ENCODE peak calls at places on chromosomes 16 and 17, in eight cellular contexts. Q is CD4-positive, alpha-beta T cell; P is gastrocnemius medialis; L is thoracic aorta; T is bronchial epithelial cell; D is uterus; C is IMR-90; I is K562. G is an unnamed sample.

GRCh38 chr16:64478258-64478906 is 643.5 kb downstream of the CDH11 start:
- DNase-seq in Q (no peak), P (no peak), L (peak; percentile 4), T (peak; percentile 59), D (no peak), C (peak; percentile 54), I (no peak), G (no peak)

GRCh38 chr16:21184834-21185233 is 26.4 kb downstream of the LDAF1 start:
- DNase-seq in Q (no peak), P (no peak), L (no peak), T (peak; percentile 54), D (no peak), C (no peak), I (no peak), G (no peak)

GRCh38 chr16:31132979-31133599 is 2.4 kb downstream of the PRSS8 start:
- DNase-seq in Q (no peak), P (no peak), L (no peak), T (no peak), D (no peak), C (no peak), I (no peak), G (no peak)

GRCh38 chr17:39591958-39592954 is 15.5 kb downstream of the NEUROD2 start:
- DNase-seq in Q (no peak), P (no peak), L (no peak), T (peak; percentile 56), D (no peak), C (peak; percentile 50), I (peak; percentile 75), G (no peak)

GRCh38 chr16:3661922-3662321 is 7.4 kb downstream of the DNASE1 start:
- DNase-seq in Q (no peak), P (no peak), L (no peak), T (no peak), D (no peak), C (no peak), I (no peak), G (no peak)

GRCh38 chr16:79656537-79657115 is 56.1 kb upstream of the MAF start:
- DNase-seq in Q (no peak), P (no peak), L (no peak), T (peak; percentile 72), D (no peak), C (no peak), I (no peak), G (no peak)

GRCh38 chr17:21245703-21246102 is 7.5 kb downstream of the NATD1 start:
- DNase-seq in Q (no peak), P (peak; percentile 81), L (no peak), T (no peak), D (no peak), C (no peak), I (no peak), G (no peak)

GRCh38 chr17:62614142-62614541 is 13.3 kb upstream of the MRC2 start:
- DNase-seq in Q (no peak), P (no peak), L (no peak), T (no peak), D (no peak), C (peak; percentile 92), I (no peak), G (no peak)

GRCh38 chr16:14240216-14240843 is 169.2 kb downstream of the MRTFB start:
- DNase-seq in Q (no peak), P (no peak), L (no peak), T (no peak), D (no peak), C (no peak), I (no peak), G (no peak)

GRCh38 chr17:14871921-14872320 is 393.2 kb downstream of the PMP22 start:
- DNase-seq in Q (no peak), P (no peak), L (no peak), T (peak; percentile 73), D (no peak), C (peak; percentile 69), I (no peak), G (no peak)

GRCh38 chr16:4372578-4373355 is 1.1 kb downstream of the VASN start:
- DNase-seq in Q (no peak), P (no peak), L (no peak), T (no peak), D (peak; percentile 69), C (peak; percentile 79), I (peak; percentile 33), G (no peak)

GRCh38 chr16:54649846-54650245 is 280.8 kb upstream of the IRX5 start:
- DNase-seq in Q (no peak), P (no peak), L (no peak), T (no peak), D (no peak), C (no peak), I (no peak), G (no peak)

GRCh38 chr17:59165933-59166342 is 10.4 kb downstream of the PRR11 start:
- DNase-seq in Q (peak; percentile 15), P (no peak), L (no peak), T (peak; percentile 48), D (no peak), C (peak; percentile 60), I (peak; percentile 60), G (no peak)

GRCh38 chr16:79599837-79600635 is 501 bp downstream of the MAF start:
- DNase-seq in Q (no peak), P (peak; percentile 45), L (no peak), T (no peak), D (peak; percentile 72), C (no peak), I (no peak), G (no peak)

GRCh38 chr17:64491034-64491860 is 5.6 kb downstream of the POLG2 start:
- DNase-seq in Q (peak; percentile 34), P (no peak), L (no peak), T (peak; percentile 49), D (no peak), C (peak; percentile 42), I (peak; percentile 64), G (no peak)

GRCh38 chr17:18857864-18858566 is at the start of gene PRPSAP2:
- DNase-seq in Q (peak; percentile 86), P (peak; percentile 96), L (peak; percentile 85), T (peak; percentile 84), D (peak; percentile 89), C (peak; percentile 88), I (peak; percentile 96), G (peak; percentile 68)
- TF ChIP-seq CTCF in Q (no peak), P (no peak), L (no peak), T (no peak), D (no peak), C (no peak), I (no peak), G (no peak)

DNA sequence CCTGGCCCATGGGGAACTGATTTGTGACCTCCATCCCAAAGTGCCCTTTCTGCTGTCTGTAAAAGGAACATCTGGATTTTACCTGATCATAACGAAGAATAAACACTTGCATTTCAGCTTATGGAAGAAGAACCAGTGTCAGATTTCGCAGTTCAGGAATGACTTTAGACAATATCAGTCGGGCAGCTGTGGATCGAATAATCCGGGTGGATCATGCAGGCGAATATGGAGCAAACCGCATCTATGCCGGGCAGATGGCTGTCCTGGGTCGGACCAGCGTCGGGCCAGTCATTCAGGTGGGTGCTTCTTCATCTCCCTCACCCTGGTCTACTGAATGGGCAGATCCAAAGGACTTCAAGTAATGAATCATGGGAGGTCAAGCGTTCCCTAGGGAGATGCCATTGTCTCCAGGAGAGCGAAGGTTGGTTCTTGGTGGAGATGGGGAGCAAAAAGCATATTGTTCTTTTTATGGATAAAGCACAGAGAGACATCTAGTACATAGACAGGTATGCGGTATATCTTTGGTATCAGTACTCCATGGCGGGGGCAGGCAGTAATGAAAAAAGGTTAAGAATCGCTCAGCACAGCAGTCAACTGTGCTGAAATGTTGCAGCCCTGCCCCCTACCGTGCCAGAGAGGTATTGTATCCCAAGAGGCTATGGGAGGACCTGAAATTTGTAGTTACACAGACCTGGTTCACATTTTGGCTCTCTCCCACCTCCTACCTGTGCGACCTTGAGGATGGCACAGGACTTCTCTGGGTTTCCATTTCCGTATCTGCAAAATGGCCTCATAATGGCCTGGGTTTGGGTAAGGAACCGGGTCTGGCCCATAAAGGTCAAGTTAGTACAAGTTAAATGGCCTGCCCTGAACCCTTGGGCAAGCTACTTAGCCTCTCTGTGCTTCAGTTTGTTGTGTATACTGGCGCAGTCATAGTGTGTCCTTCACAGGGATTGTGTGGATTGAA is 4.7 kb downstream of the COQ7 start:
- DNase-seq in Q (peak; percentile 48), P (no peak), L (no peak), T (peak; percentile 57), D (no peak), C (peak; percentile 56), I (peak; percentile 75), G (no peak)
- H3K27me3 ChIP-seq in Q (no peaks in the 10 kb centered on the region), P (no peaks in the 10 kb centered on the region), L (no peaks in the 10 kb centered on the region), T (no peaks in the 10 kb centered on the region), D (no peaks in the 10 kb centered on the region), C (no peaks in the 10 kb centered on the region), I (no peaks in the 10 kb centered on the region), G (no peaks in the 10 kb centered on the region)

DNA sequence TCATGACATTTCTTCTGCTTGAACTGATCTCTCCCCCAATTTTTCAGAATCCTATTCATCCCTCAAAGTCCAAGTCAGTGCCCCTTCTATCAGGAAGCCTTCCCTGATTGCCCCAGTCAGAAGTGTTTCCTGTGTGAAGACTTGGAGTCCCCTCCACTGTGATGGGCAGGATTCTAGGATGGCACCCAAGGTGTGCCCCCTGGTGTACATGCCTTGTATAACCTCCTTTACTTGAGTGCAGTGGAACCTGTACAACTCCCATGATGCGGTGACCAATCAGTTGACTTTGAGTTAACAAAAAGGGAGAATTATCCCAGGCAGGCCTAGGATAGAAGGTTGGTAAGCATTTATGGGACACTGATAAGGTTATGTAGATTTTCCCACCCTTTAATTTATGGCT is 23.4 kb downstream of the MYH13 start:
- DNase-seq in Q (no peak), P (no peak), L (no peak), T (no peak), D (no peak), C (no peak), I (no peak), G (no peak)
- TF ChIP-seq CTCF in Q (no peak), P (no peak), L (no peak), T (no peak), D (no peak), C (no peak), I (no peak), G (no peak)

GRCh38 chr17:1145311-1145986 is 34.3 kb downstream of the ABR start:
- DNase-seq in Q (no peak), P (no peak), L (no peak), T (no peak), D (no peak), C (no peak), I (no peak), G (no peak)

GRCh38 chr17:1144139-1144538 is 35.6 kb downstream of the ABR start:
- DNase-seq in Q (no peak), P (no peak), L (no peak), T (no peak), D (no peak), C (no peak), I (no peak), G (no peak)

GRCh38 chr17:1142503-1143095 is 37.2 kb downstream of the ABR start:
- DNase-seq in Q (no peak), P (no peak), L (no peak), T (no peak), D (no peak), C (no peak), I (no peak), G (no peak)

GRCh38 chr17:1146551-1147265 is 33.1 kb downstream of the ABR start:
- DNase-seq in Q (no peak), P (no peak), L (no peak), T (no peak), D (no peak), C (no peak), I (no peak), G (no peak)

DNA sequence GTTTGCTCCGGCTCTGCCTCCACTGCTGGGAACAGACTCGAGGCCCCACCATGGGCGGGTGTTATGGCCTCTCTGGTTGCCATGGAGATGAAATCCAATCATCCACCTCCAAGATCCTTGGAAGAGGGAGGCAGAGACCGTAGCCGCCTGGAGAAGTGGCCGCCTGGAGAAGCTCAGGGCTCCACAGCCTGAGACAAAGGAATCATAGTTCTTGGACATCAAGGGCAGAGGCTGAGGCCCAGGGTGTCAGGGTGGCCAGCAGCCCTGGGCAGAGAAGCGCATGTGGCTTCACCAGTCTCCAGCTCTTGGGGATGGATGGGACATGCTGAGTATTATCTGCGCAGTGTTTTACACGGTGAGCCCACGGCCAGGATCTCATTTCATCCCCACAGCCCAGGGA is 36.2 kb downstream of the ABR start:
- DNase-seq in Q (no peak), P (no peak), L (no peak), T (no peak), D (no peak), C (peak; percentile 34), I (no peak), G (no peak)
- H3K27me3 ChIP-seq in Q (no peaks in the 10 kb centered on the region), P (peaks cover 5% of the 10 kb centered on the region), L (no peaks in the 10 kb centered on the region), T (peaks cover 7% of the 10 kb centered on the region), D (no peaks in the 10 kb centered on the region), C (peaks cover 2% of the 10 kb centered on the region), I (peaks cover 8% of the 10 kb centered on the region), G (peaks cover 4% of the 10 kb centered on the region)

G was measured in keratinocyte.